ENCODE peak calls at places on chromosomes 6 and 20, in six cellular contexts. G is ELF-1; U is fibroblast of pulmonary artery; O is stimulated activated CD4-positive, alpha-beta T cell treated with anti-CD3 and anti-CD28 coated beads, Interleukin-1b, Interleukin-23, amount 100 ng/mL, for 4 hours; X is AG08395; C is ELR. S is an unnamed sample.

GRCh38 chr6:32223258-32224235 is at the start of gene NOTCH4:
- DNase-seq in G (no peak), U (no peak), O (no peak), X (no peak), C (peak; percentile 16), S (no peak)

GRCh38 chr20:48767269-48767960 is 60.4 kb downstream of the PREX1 start:
- DNase-seq in G (no peak), U (no peak), O (no peak), X (no peak), C (no peak), S (no peak)

GRCh38 chr6:138577151-138577915 is 78.0 kb upstream of the NHSL1 start:
- DNase-seq in G (peak; percentile 65), U (no peak), O (no peak), X (no peak), C (peak; percentile 29), S (no peak)

GRCh38 chr6:44006123-44006871 is 121.0 kb downstream of the MRPL14 start:
- DNase-seq in G (no peak), U (no peak), O (no peak), X (no peak), C (peak; percentile 39), S (peak; percentile 58)

GRCh38 chr6:2028457-2029038 is 216.9 kb downstream of the GMDS start:
- DNase-seq in G (no peak), U (no peak), O (no peak), X (no peak), C (no peak), S (no peak)

GRCh38 chr20:63441777-63442493 is 30.5 kb downstream of the KCNQ2 start:
- DNase-seq in G (peak; percentile 64), U (peak; percentile 33), O (peak; percentile 53), X (peak; percentile 52), C (peak; percentile 47), S (peak; percentile 47)

GRCh38 chr6:122381494-122382083 is 17.9 kb upstream of the HSF2 start:
- DNase-seq in G (peak; percentile 50), U (peak; percentile 86), O (peak; percentile 15), X (peak; percentile 72), C (peak; percentile 74), S (peak; percentile 62)

GRCh38 chr20:1215386-1216170 is 10.3 kb upstream of the RAD21L1 start:
- DNase-seq in G (no peak), U (no peak), O (peak; percentile 35), X (no peak), C (peak; percentile 13), S (no peak)

GRCh38 chr20:36741072-36741471 is 4.8 kb downstream of the NDRG3 start:
- DNase-seq in G (no peak), U (no peak), O (no peak), X (no peak), C (no peak), S (no peak)

GRCh38 chr6:38808039-38808438 is 92.9 kb downstream of the DNAH8 start:
- DNase-seq in G (no peak), U (no peak), O (no peak), X (no peak), C (no peak), S (no peak)

GRCh38 chr6:33925869-33926268 is 122.1 kb upstream of the MLN start:
- DNase-seq in G (no peak), U (no peak), O (no peak), X (no peak), C (no peak), S (no peak)

GRCh38 chr6:21754891-21755290 is 161.3 kb downstream of the SOX4 start:
- DNase-seq in G (peak; percentile 56), U (peak; percentile 76), O (no peak), X (no peak), C (peak; percentile 84), S (no peak)

GRCh38 chr6:3413612-3414011 is 43.2 kb downstream of the SLC22A23 start:
- DNase-seq in G (no peak), U (no peak), O (no peak), X (no peak), C (no peak), S (no peak)

GRCh38 chr6:151514000-151514730 is 20.3 kb downstream of the CCDC170 start:
- DNase-seq in G (no peak), U (no peak), O (no peak), X (no peak), C (no peak), S (no peak)

GRCh38 chr6:33082702-33083101 is 6.9 kb downstream of the HLA-DPB1 start:
- DNase-seq in G (peak; percentile 65), U (no peak), O (no peak), X (peak; percentile 22), C (peak; percentile 36), S (peak; percentile 24)

GRCh38 chr20:59007758-59008511 is 881 bp upstream of the CTSZ start:
- DNase-seq in G (no peak), U (no peak), O (no peak), X (no peak), C (no peak), S (no peak)

GRCh38 chr20:62001178-62001715 is 64.4 kb downstream of the TAF4 start:
- DNase-seq in G (no peak), U (no peak), O (no peak), X (no peak), C (no peak), S (no peak)

GRCh38 chr6:33892581-33893346 is 89.0 kb upstream of the MLN start:
- DNase-seq in G (no peak), U (no peak), O (no peak), X (no peak), C (no peak), S (no peak)

GRCh38 chr6:87714093-87714809 is 12.2 kb upstream of the AKIRIN2 start:
- DNase-seq in G (no peak), U (peak; percentile 79), O (no peak), X (peak; percentile 52), C (peak; percentile 90), S (no peak)

GRCh38 chr6:144758602-144759001 is 473.5 kb downstream of the UTRN start:
- DNase-seq in G (no peak), U (peak; percentile 20), O (no peak), X (no peak), C (peak; percentile 75), S (no peak)

GRCh38 chr6:133956413-133957049 is 3.5 kb downstream of the TBPL1 start:
- DNase-seq in G (no peak), U (no peak), O (no peak), X (no peak), C (no peak), S (no peak)

GRCh38 chr6:161128680-161129196 is 137.2 kb downstream of the MAP3K4 start:
- DNase-seq in G (no peak), U (peak; percentile 12), O (no peak), X (no peak), C (peak; percentile 96), S (peak; percentile 27)

GRCh38 chr20:4949833-4950178 is 51.5 kb downstream of the SLC23A2 start:
- DNase-seq in G (peak; percentile 10), U (peak; percentile 70), O (no peak), X (peak; percentile 53), C (peak; percentile 29), S (no peak)

GRCh38 chr6:156167289-156168076 is 609.7 kb upstream of the ARID1B start:
- DNase-seq in G (no peak), U (peak; percentile 45), O (no peak), X (peak; percentile 3), C (no peak), S (no peak)

GRCh38 chr6:42899871-42900270 is 16.0 kb upstream of the PTCRA start:
- DNase-seq in G (peak; percentile 23), U (no peak), O (no peak), X (no peak), C (no peak), S (peak; percentile 51)

GRCh38 chr6:155389130-155389529 is 66.5 kb downstream of the NOX3 start:
- DNase-seq in G (no peak), U (peak; percentile 79), O (no peak), X (no peak), C (no peak), S (no peak)

GRCh38 chr6:145756170-145756662 is 20.9 kb upstream of the EPM2A start:
- DNase-seq in G (no peak), U (peak; percentile 99), O (no peak), X (peak; percentile 73), C (peak; percentile 73), S (peak; percentile 77)

GRCh38 chr6:110020888-110021287 is 42.8 kb downstream of the GPR6 start:
- DNase-seq in G (no peak), U (no peak), O (no peak), X (no peak), C (no peak), S (no peak)

GRCh38 chr6:148431840-148432239 is 89.2 kb downstream of the SASH1 start:
- DNase-seq in G (no peak), U (no peak), O (no peak), X (no peak), C (no peak), S (no peak)

GRCh38 chr6:127069659-127070279 is 48.7 kb upstream of the RSPO3 start:
- DNase-seq in G (peak; percentile 2), U (peak; percentile 65), O (no peak), X (peak; percentile 15), C (peak; percentile 67), S (peak; percentile 34)

GRCh38 chr6:39243809-39244208 is 14.5 kb upstream of the KCNK5 start:
- DNase-seq in G (no peak), U (no peak), O (no peak), X (no peak), C (no peak), S (no peak)

GRCh38 chr20:5612476-5613291 is 137.5 kb upstream of the SHLD1 start:
- DNase-seq in G (no peak), U (peak; percentile 68), O (no peak), X (peak; percentile 49), C (peak; percentile 54), S (no peak)

GRCh38 chr6:51805517-51805916 is 281.9 kb downstream of the PKHD1 start:
- DNase-seq in G (no peak), U (no peak), O (no peak), X (no peak), C (no peak), S (no peak)

GRCh38 chr20:45848421-45848820 is 8.8 kb downstream of the ACOT8 start:
- DNase-seq in G (no peak), U (no peak), O (no peak), X (no peak), C (no peak), S (no peak)

GRCh38 chr6:140083375-140083774 is 708.9 kb upstream of the CITED2 start:
- DNase-seq in G (no peak), U (no peak), O (no peak), X (no peak), C (no peak), S (no peak)

GRCh38 chr6:139316622-139317317 is 25.0 kb upstream of the TXLNB start:
- DNase-seq in G (no peak), U (no peak), O (no peak), X (no peak), C (no peak), S (no peak)

GRCh38 chr6:106894978-106895702 is 79.4 kb downstream of the CD24 start:
- DNase-seq in G (no peak), U (peak; percentile 56), O (no peak), X (no peak), C (peak; percentile 62), S (peak; percentile 66)

S was measured in myocyte.